ENCODE peak calls at places on chromosomes 12 and 14, in six cellular contexts. Z is RKO; T is activated CD8-positive, alpha-beta memory T cell treated with anti-CD3 and anti-CD28 coated beads for 24 hours; L is stimulated activated CD4-positive, alpha-beta T cell treated with anti-CD3 and anti-CD28 coated beads, Interleukin-1b, Interleukin-23, amount 100 ng/mL, for 1 hour; I is CD8-positive, alpha-beta memory T cell; S is HT1080. F is an unnamed sample.

GRCh38 chr12:124542021-124542941 is 25.1 kb downstream of the NCOR2 start:
- DNase-seq in Z (no peak), T (no peak), L (no peak), I (no peak), S (no peak), F (no peak)

GRCh38 chr12:56162468-56163290 is 4.5 kb downstream of the MYL6 start:
- DNase-seq in Z (no peak), T (no peak), L (no peak), I (no peak), S (no peak), F (no peak)

GRCh38 chr14:20455355-20456300 is 602 bp downstream of the APEX1 start:
- DNase-seq in Z (peak), T (no peak), L (no peak), I (no peak), S (no peak), F (peak)

GRCh38 chr12:103960567-103961227 is 5.0 kb upstream of the TDG start:
- DNase-seq in Z (no peak), T (no peak), L (no peak), I (no peak), S (no peak), F (no peak)

GRCh38 chr12:3885179-3886094 is 12.2 kb upstream of the PARP11 start:
- DNase-seq in Z (peak), T (no peak), L (no peak), I (peak), S (peak), F (peak)

GRCh38 chr14:75323571-75323970 is 44.9 kb downstream of the FOS start:
- DNase-seq in Z (peak), T (no peak), L (no peak), I (no peak), S (peak), F (no peak)

GRCh38 chr12:101793401-101793800 is 37.4 kb downstream of the GNPTAB start:
- DNase-seq in Z (peak), T (no peak), L (no peak), I (no peak), S (peak), F (no peak)

GRCh38 chr12:3040663-3041544 is 36.3 kb upstream of the TSPAN9 start:
- DNase-seq in Z (no peak), T (no peak), L (no peak), I (no peak), S (no peak), F (no peak)

GRCh38 chr12:27631365-27631764 is 64.9 kb upstream of the REP15 start:
- DNase-seq in Z (no peak), T (no peak), L (no peak), I (no peak), S (no peak), F (no peak)

GRCh38 chr12:43349863-43350262 is 202.1 kb downstream of the ADAMTS20 start:
- DNase-seq in Z (peak), T (no peak), L (no peak), I (no peak), S (peak), F (no peak)

GRCh38 chr12:89261210-89261609 is 91.1 kb downstream of the DUSP6 start:
- DNase-seq in Z (no peak), T (no peak), L (no peak), I (no peak), S (no peak), F (no peak)

GRCh38 chr12:92039048-92039447 is 106.6 kb downstream of the BTG1 start:
- DNase-seq in Z (no peak), T (no peak), L (no peak), I (no peak), S (no peak), F (no peak)

GRCh38 chr12:27610380-27610779 is 85.9 kb upstream of the REP15 start:
- DNase-seq in Z (no peak), T (no peak), L (no peak), I (no peak), S (peak), F (no peak)

GRCh38 chr12:49342066-49342913 is 4.4 kb upstream of the DNAJC22 start:
- DNase-seq in Z (no peak), T (peak), L (peak), I (peak), S (peak), F (peak)